ENCODE peak calls at places on chromosome 11, in seven cellular contexts. T is activated naive CD4-positive, alpha-beta T cell treated with anti-CD3 and anti-CD28 coated beads for 36 hours; V is tibial artery; O is activated T-cell treated with anti-CD3 and anti-CD28 coated beads for 1 hour; K is germinal center; H is NCI-H2171 treated with DMSO at 0.1 percent for 48 hours; Y is HTR-8/SVneo. W is an unnamed sample.

GRCh38 chr11:17573526-17573925 is 26.5 kb downstream of the OTOG start:
- DNase-seq in T (no peak), V (no peak), O (no peak), K (no peak), H (no peak), Y (no peak), W (no peak)

GRCh38 chr11:9001736-9002135 is 2.1 kb downstream of the NRIP3 start:
- DNase-seq in T (peak), V (no peak), O (no peak), K (no peak), H (no peak), Y (peak), W (no peak)

GRCh38 chr11:103530257-103530656 is 421.0 kb downstream of the DYNC2H1 start:
- DNase-seq in T (no peak), V (no peak), O (no peak), K (no peak), H (no peak), Y (no peak), W (no peak)

GRCh38 chr11:29432719-29433325 is 584.0 kb downstream of the KCNA4 start:
- DNase-seq in T (no peak), V (no peak), O (no peak), K (no peak), H (peak), Y (peak), W (peak)

GRCh38 chr11:1574256-1575242 is 2.5 kb upstream of the DUSP8 start:
- DNase-seq in T (peak), V (no peak), O (peak), K (peak), H (peak), Y (peak), W (peak)

GRCh38 chr11:114195981-114196731 is 100.0 kb upstream of the NNMT start:
- DNase-seq in T (peak), V (peak), O (no peak), K (no peak), H (no peak), Y (no peak), W (peak)

GRCh38 chr11:132361011-132361550 is 990.7 kb downstream of the NTM start:
- DNase-seq in T (no peak), V (no peak), O (no peak), K (no peak), H (no peak), Y (no peak), W (no peak)

GRCh38 chr11:71421392-71421950 is 26.7 kb downstream of the DHCR7 start:
- DNase-seq in T (no peak), V (no peak), O (no peak), K (no peak), H (no peak), Y (no peak), W (no peak)

GRCh38 chr11:61973603-61974162 is 6.2 kb upstream of the FTH1 start:
- DNase-seq in T (no peak), V (peak), O (no peak), K (no peak), H (peak), Y (no peak), W (no peak)

GRCh38 chr11:62627718-62628117 is 5.9 kb upstream of the B3GAT3 start:
- DNase-seq in T (no peak), V (no peak), O (no peak), K (no peak), H (no peak), Y (no peak), W (no peak)

GRCh38 chr11:704799-705645 is 1.0 kb upstream of the EPS8L2 start:
- DNase-seq in T (no peak), V (peak), O (no peak), K (no peak), H (no peak), Y (no peak), W (no peak)

GRCh38 chr11:12149672-12150225 is 39.4 kb downstream of the MICAL2 start:
- DNase-seq in T (peak), V (no peak), O (no peak), K (no peak), H (no peak), Y (no peak), W (peak)

GRCh38 chr11:76810151-76810853 is 27.1 kb downstream of the TSKU start:
- DNase-seq in T (peak), V (no peak), O (no peak), K (no peak), H (no peak), Y (peak), W (no peak)

GRCh38 chr11:76622481-76623094 is 48.0 kb downstream of the LRRC32 start:
- DNase-seq in T (no peak), V (peak), O (no peak), K (no peak), H (no peak), Y (no peak), W (no peak)

GRCh38 chr11:106477776-106478175 is 400.3 kb downstream of the AASDHPPT start:
- DNase-seq in T (no peak), V (no peak), O (no peak), K (no peak), H (no peak), Y (no peak), W (no peak)

GRCh38 chr11:128432926-128433325 is 154.4 kb downstream of the ETS1 start:
- DNase-seq in T (no peak), V (no peak), O (no peak), K (no peak), H (no peak), Y (no peak), W (no peak)

GRCh38 chr11:118532091-118532490 is 1.1 kb downstream of the TMEM25 start:
- DNase-seq in T (no peak), V (no peak), O (no peak), K (no peak), H (no peak), Y (no peak), W (no peak)

W was measured in GM20000.